ENCODE peak calls at places on chromosomes 2 and 18, in seven cellular contexts. One of them, this sample, is unnamed.

GRCh38 chr2:215409331-215410127 is 26.3 kb downstream of the FN1 start:
- DNase-seq in left ventricle myocardium inferior: no peak
- DNase-seq in RWPE1: no peak
- DNase-seq in neural crest cell: no peak
- DNase-seq in esophagus squamous epithelium: no peak
- DNase-seq in tibial artery: no peak
- DNase-seq in sigmoid colon: no peak
- DNase-seq in this sample: no peak

GRCh38 chr2:178479758-178480226 is 465 bp upstream of the PLEKHA3 start:
- DNase-seq in neural crest cell: no peak
- DNase-seq in RWPE1: no peak
- DNase-seq in left ventricle myocardium inferior: no peak
- DNase-seq in sigmoid colon: peak; percentile 63
- DNase-seq in tibial artery: no peak
- DNase-seq in esophagus squamous epithelium: no peak
- DNase-seq in this sample: no peak

GRCh38 chr2:202237787-202238233 is 587 bp downstream of the SUMO1 start:
- DNase-seq in left ventricle myocardium inferior: peak; percentile 18
- DNase-seq in tibial artery: peak; percentile 65
- DNase-seq in RWPE1: peak; percentile 51
- DNase-seq in neural crest cell: peak; percentile 35
- DNase-seq in sigmoid colon: peak; percentile 66
- DNase-seq in esophagus squamous epithelium: no peak
- DNase-seq in this sample: peak; percentile 57

GRCh38 chr18:8797206-8797605 is 91.8 kb downstream of the MTCL1 start:
- DNase-seq in left ventricle myocardium inferior: no peak
- DNase-seq in sigmoid colon: no peak
- DNase-seq in neural crest cell: no peak
- DNase-seq in RWPE1: peak; percentile 31
- DNase-seq in esophagus squamous epithelium: no peak
- DNase-seq in tibial artery: no peak
- DNase-seq in this sample: no peak

GRCh38 chr2:33214857-33215256 is 261.6 kb upstream of the RASGRP3 start:
- DNase-seq in neural crest cell: no peak
- DNase-seq in sigmoid colon: no peak
- DNase-seq in tibial artery: no peak
- DNase-seq in RWPE1: no peak
- DNase-seq in left ventricle myocardium inferior: no peak
- DNase-seq in esophagus squamous epithelium: no peak
- DNase-seq in this sample: no peak

GRCh38 chr18:48922801-48923730 is 27.7 kb downstream of the SMAD7 start:
- DNase-seq in esophagus squamous epithelium: no peak
- DNase-seq in tibial artery: peak; percentile 89
- DNase-seq in RWPE1: peak; percentile 33
- DNase-seq in left ventricle myocardium inferior: peak; percentile 72
- DNase-seq in neural crest cell: no peak
- DNase-seq in sigmoid colon: peak; percentile 88
- DNase-seq in this sample: peak; percentile 55

GRCh38 chr18:44654555-44654954 is 26.1 kb upstream of the SETBP1 start:
- DNase-seq in esophagus squamous epithelium: no peak
- DNase-seq in RWPE1: peak; percentile 67
- DNase-seq in sigmoid colon: no peak
- DNase-seq in left ventricle myocardium inferior: no peak
- DNase-seq in tibial artery: no peak
- DNase-seq in neural crest cell: no peak
- DNase-seq in this sample: no peak

GRCh38 chr2:3683748-3684454 is 19.5 kb upstream of the DCDC2C start:
- DNase-seq in left ventricle myocardium inferior: no peak
- DNase-seq in esophagus squamous epithelium: no peak
- DNase-seq in neural crest cell: no peak
- DNase-seq in tibial artery: no peak
- DNase-seq in RWPE1: no peak
- DNase-seq in sigmoid colon: no peak
- DNase-seq in this sample: no peak

GRCh38 chr2:127664065-127664894 is 11.1 kb downstream of the LIMS2 start:
- DNase-seq in esophagus squamous epithelium: no peak
- DNase-seq in tibial artery: peak; percentile 68
- DNase-seq in neural crest cell: peak; percentile 35
- DNase-seq in left ventricle myocardium inferior: peak; percentile 59
- DNase-seq in sigmoid colon: peak; percentile 75
- DNase-seq in RWPE1: no peak
- DNase-seq in this sample: peak; percentile 49

GRCh38 chr2:77105008-77105407 is 417.2 kb downstream of the LRRTM4 start:
- DNase-seq in sigmoid colon: no peak
- DNase-seq in neural crest cell: no peak
- DNase-seq in tibial artery: no peak
- DNase-seq in left ventricle myocardium inferior: no peak
- DNase-seq in RWPE1: no peak
- DNase-seq in esophagus squamous epithelium: no peak
- DNase-seq in this sample: no peak

GRCh38 chr2:234950730-234951385 is 959 bp upstream of the SH3BP4 start:
- DNase-seq in esophagus squamous epithelium: no peak
- DNase-seq in sigmoid colon: peak; percentile 63
- DNase-seq in RWPE1: no peak
- DNase-seq in neural crest cell: no peak
- DNase-seq in tibial artery: peak; percentile 74
- DNase-seq in left ventricle myocardium inferior: no peak
- DNase-seq in this sample: peak; percentile 46

GRCh38 chr2:29014811-29015414 is 33.8 kb downstream of the TOGARAM2 start:
- DNase-seq in neural crest cell: no peak
- DNase-seq in esophagus squamous epithelium: no peak
- DNase-seq in left ventricle myocardium inferior: peak; percentile 76
- DNase-seq in RWPE1: no peak
- DNase-seq in sigmoid colon: no peak
- DNase-seq in tibial artery: no peak
- DNase-seq in this sample: peak; percentile 37

GRCh38 chr2:148534416-148535205 is 109.9 kb upstream of the EPC2 start:
- DNase-seq in sigmoid colon: no peak
- DNase-seq in left ventricle myocardium inferior: peak; percentile 52
- DNase-seq in tibial artery: no peak
- DNase-seq in neural crest cell: no peak
- DNase-seq in esophagus squamous epithelium: no peak
- DNase-seq in RWPE1: no peak
- DNase-seq in this sample: peak; percentile 50

GRCh38 chr2:190528521-190529001 is 6.0 kb downstream of the NEMP2 start:
- DNase-seq in tibial artery: no peak
- DNase-seq in RWPE1: no peak
- DNase-seq in left ventricle myocardium inferior: no peak
- DNase-seq in esophagus squamous epithelium: no peak
- DNase-seq in sigmoid colon: no peak
- DNase-seq in neural crest cell: no peak
- DNase-seq in this sample: no peak

GRCh38 chr2:239953418-239954061 is 71.6 kb downstream of the NDUFA10 start:
- DNase-seq in RWPE1: no peak
- DNase-seq in esophagus squamous epithelium: no peak
- DNase-seq in neural crest cell: no peak
- DNase-seq in tibial artery: peak; percentile 87
- DNase-seq in sigmoid colon: peak; percentile 93
- DNase-seq in left ventricle myocardium inferior: peak; percentile 22
- DNase-seq in this sample: peak; percentile 85

GRCh38 chr2:54641988-54642387 is 81.5 kb upstream of the EML6 start:
- DNase-seq in RWPE1: no peak
- DNase-seq in neural crest cell: no peak
- DNase-seq in esophagus squamous epithelium: no peak
- DNase-seq in tibial artery: no peak
- DNase-seq in left ventricle myocardium inferior: peak; percentile 56
- DNase-seq in sigmoid colon: no peak
- DNase-seq in this sample: no peak

GRCh38 chr2:151775057-151775740 is 40.9 kb upstream of the NEB start:
- DNase-seq in sigmoid colon: no peak
- DNase-seq in esophagus squamous epithelium: no peak
- DNase-seq in left ventricle myocardium inferior: no peak
- DNase-seq in RWPE1: no peak
- DNase-seq in neural crest cell: no peak
- DNase-seq in tibial artery: no peak
- DNase-seq in this sample: no peak

GRCh38 chr2:158205215-158205614 is 103.5 kb downstream of the UPP2 start:
- DNase-seq in tibial artery: no peak
- DNase-seq in neural crest cell: no peak
- DNase-seq in RWPE1: no peak
- DNase-seq in left ventricle myocardium inferior: no peak
- DNase-seq in esophagus squamous epithelium: no peak
- DNase-seq in sigmoid colon: no peak
- DNase-seq in this sample: no peak

GRCh38 chr18:75799449-75800330 is 372.2 kb upstream of the SMIM21 start:
- DNase-seq in left ventricle myocardium inferior: no peak
- DNase-seq in neural crest cell: no peak
- DNase-seq in sigmoid colon: no peak
- DNase-seq in tibial artery: no peak
- DNase-seq in esophagus squamous epithelium: no peak
- DNase-seq in RWPE1: no peak
- DNase-seq in this sample: no peak

GRCh38 chr2:101679801-101680487 is 17.6 kb upstream of the MAP4K4 start:
- DNase-seq in RWPE1: no peak
- DNase-seq in left ventricle myocardium inferior: no peak
- DNase-seq in sigmoid colon: no peak
- DNase-seq in neural crest cell: no peak
- DNase-seq in tibial artery: no peak
- DNase-seq in esophagus squamous epithelium: no peak
- DNase-seq in this sample: no peak

GRCh38 chr18:39523281-39523680 is 1957.7 kb upstream of the CELF4 start:
- DNase-seq in tibial artery: no peak
- DNase-seq in esophagus squamous epithelium: no peak
- DNase-seq in neural crest cell: no peak
- DNase-seq in RWPE1: no peak
- DNase-seq in sigmoid colon: no peak
- DNase-seq in left ventricle myocardium inferior: no peak
- DNase-seq in this sample: no peak

GRCh38 chr2:42929985-42930581 is 137.7 kb upstream of the HAAO start:
- DNase-seq in esophagus squamous epithelium: no peak
- DNase-seq in sigmoid colon: no peak
- DNase-seq in neural crest cell: no peak
- DNase-seq in left ventricle myocardium inferior: no peak
- DNase-seq in RWPE1: no peak
- DNase-seq in tibial artery: peak; percentile 82
- DNase-seq in this sample: no peak

GRCh38 chr2:229300814-229301213 is 29.7 kb upstream of the PID1 start:
- DNase-seq in esophagus squamous epithelium: no peak
- DNase-seq in sigmoid colon: no peak
- DNase-seq in left ventricle myocardium inferior: no peak
- DNase-seq in neural crest cell: no peak
- DNase-seq in RWPE1: peak; percentile 28
- DNase-seq in tibial artery: no peak
- DNase-seq in this sample: no peak

GRCh38 chr2:20091305-20091991 is 40.0 kb upstream of the LAPTM4A start:
- DNase-seq in RWPE1: peak; percentile 55
- DNase-seq in left ventricle myocardium inferior: peak; percentile 69
- DNase-seq in neural crest cell: no peak
- DNase-seq in tibial artery: peak; percentile 85
- DNase-seq in sigmoid colon: peak; percentile 94
- DNase-seq in esophagus squamous epithelium: no peak
- DNase-seq in this sample: peak; percentile 82

GRCh38 chr2:23375448-23375847 is 9.5 kb upstream of the KLHL29 start:
- DNase-seq in left ventricle myocardium inferior: no peak
- DNase-seq in tibial artery: no peak
- DNase-seq in RWPE1: peak; percentile 30
- DNase-seq in sigmoid colon: no peak
- DNase-seq in neural crest cell: no peak
- DNase-seq in esophagus squamous epithelium: no peak
- DNase-seq in this sample: no peak

GRCh38 chr18:57135705-57136104 is 11.2 kb upstream of the BOD1L2 start:
- DNase-seq in tibial artery: no peak
- DNase-seq in RWPE1: no peak
- DNase-seq in neural crest cell: no peak
- DNase-seq in esophagus squamous epithelium: no peak
- DNase-seq in sigmoid colon: no peak
- DNase-seq in left ventricle myocardium inferior: no peak
- DNase-seq in this sample: no peak
- TF ChIP-seq CTCF in tibial artery: no peak
- TF ChIP-seq CTCF in RWPE1: no peak
- TF ChIP-seq CTCF in neural crest cell: peak; percentile 45
- TF ChIP-seq CTCF in esophagus squamous epithelium: no peak
- TF ChIP-seq CTCF in sigmoid colon: no peak
- TF ChIP-seq CTCF in left ventricle myocardium inferior: no peak
- TF ChIP-seq CTCF in this sample: no peak

GRCh38 chr2:121689356-121689755 is 40.1 kb upstream of the CLASP1 start:
- DNase-seq in neural crest cell: peak; percentile 20
- DNase-seq in left ventricle myocardium inferior: no peak
- DNase-seq in RWPE1: peak; percentile 51
- DNase-seq in tibial artery: no peak
- DNase-seq in esophagus squamous epithelium: no peak
- DNase-seq in sigmoid colon: peak; percentile 38
- DNase-seq in this sample: peak; percentile 70
- TF ChIP-seq CTCF in neural crest cell: peak; percentile 51
- TF ChIP-seq CTCF in left ventricle myocardium inferior: peak; percentile 52
- TF ChIP-seq CTCF in RWPE1: no peak
- TF ChIP-seq CTCF in tibial artery: no peak
- TF ChIP-seq CTCF in esophagus squamous epithelium: no peak
- TF ChIP-seq CTCF in sigmoid colon: no peak
- TF ChIP-seq CTCF in this sample: peak; percentile 55

GRCh38 chr2:9097239-9097638 is 93.8 kb upstream of the MBOAT2 start:
- DNase-seq in tibial artery: no peak
- DNase-seq in RWPE1: no peak
- DNase-seq in sigmoid colon: no peak
- DNase-seq in esophagus squamous epithelium: no peak
- DNase-seq in left ventricle myocardium inferior: no peak
- DNase-seq in neural crest cell: no peak
- DNase-seq in this sample: no peak

GRCh38 chr2:9096761-9097160 is 93.3 kb upstream of the MBOAT2 start:
- DNase-seq in esophagus squamous epithelium: no peak
- DNase-seq in tibial artery: no peak
- DNase-seq in sigmoid colon: no peak
- DNase-seq in RWPE1: no peak
- DNase-seq in neural crest cell: no peak
- DNase-seq in left ventricle myocardium inferior: no peak
- DNase-seq in this sample: no peak

GRCh38 chr2:9095226-9095625 is 91.7 kb upstream of the MBOAT2 start:
- DNase-seq in tibial artery: no peak
- DNase-seq in left ventricle myocardium inferior: no peak
- DNase-seq in RWPE1: no peak
- DNase-seq in sigmoid colon: no peak
- DNase-seq in neural crest cell: no peak
- DNase-seq in esophagus squamous epithelium: no peak
- DNase-seq in this sample: no peak

GRCh38 chr2:9094117-9094516 is 90.6 kb upstream of the MBOAT2 start:
- DNase-seq in esophagus squamous epithelium: no peak
- DNase-seq in tibial artery: no peak
- DNase-seq in neural crest cell: no peak
- DNase-seq in RWPE1: no peak
- DNase-seq in left ventricle myocardium inferior: no peak
- DNase-seq in sigmoid colon: no peak
- DNase-seq in this sample: no peak

DNA sequence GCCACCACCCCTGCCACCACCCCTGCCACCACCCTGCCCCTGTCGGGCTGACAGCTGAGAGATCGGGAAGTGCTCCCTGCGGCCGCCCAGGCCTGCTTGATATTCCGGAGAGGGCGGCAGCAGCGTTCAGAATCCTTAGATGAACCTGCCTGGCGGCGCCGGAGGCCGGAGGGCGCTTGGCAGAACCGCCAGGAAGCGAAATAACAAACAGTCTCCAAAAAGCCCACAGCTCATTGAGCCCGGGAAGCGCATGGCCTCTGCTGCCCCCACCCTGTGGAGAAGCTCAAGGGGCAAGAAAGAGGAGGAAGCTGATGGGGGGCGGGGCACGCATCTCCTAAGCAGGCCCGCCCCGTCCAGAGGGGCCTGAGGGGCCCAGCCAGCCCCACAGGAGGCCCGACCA is 92.2 kb upstream of the MBOAT2 start:
- DNase-seq in tibial artery: peak; percentile 84
- DNase-seq in sigmoid colon: no peak
- DNase-seq in left ventricle myocardium inferior: peak; percentile 55
- DNase-seq in RWPE1: no peak
- DNase-seq in neural crest cell: no peak
- DNase-seq in esophagus squamous epithelium: no peak
- DNase-seq in this sample: peak; percentile 39
- TF ChIP-seq CTCF in tibial artery: no peak
- TF ChIP-seq CTCF in sigmoid colon: no peak
- TF ChIP-seq CTCF in left ventricle myocardium inferior: peak; percentile 38
- TF ChIP-seq CTCF in RWPE1: no peak
- TF ChIP-seq CTCF in neural crest cell: no peak
- TF ChIP-seq CTCF in esophagus squamous epithelium: no peak
- TF ChIP-seq CTCF in this sample: no peak

GRCh38 chr2:195304310-195304709 is 352.7 kb upstream of the SLC39A10 start:
- DNase-seq in neural crest cell: no peak
- DNase-seq in esophagus squamous epithelium: no peak
- DNase-seq in left ventricle myocardium inferior: no peak
- DNase-seq in sigmoid colon: no peak
- DNase-seq in tibial artery: no peak
- DNase-seq in RWPE1: no peak
- DNase-seq in this sample: peak; percentile 18
- TF ChIP-seq CTCF in neural crest cell: peak; percentile 30
- TF ChIP-seq CTCF in esophagus squamous epithelium: no peak
- TF ChIP-seq CTCF in left ventricle myocardium inferior: no peak
- TF ChIP-seq CTCF in sigmoid colon: no peak
- TF ChIP-seq CTCF in tibial artery: no peak
- TF ChIP-seq CTCF in RWPE1: peak; percentile 12
- TF ChIP-seq CTCF in this sample: no peak